ENCODE peak calls at places on chromosomes 16 and 17, in nine cellular contexts. S is right cardiac atrium; B is thoracic aorta; F is stimulated activated naive CD8-positive, alpha-beta T cell treated with anti-CD3 and anti-CD28 coated beads, Interleukin-15, Interleukin-2, amounts not matched to agents 100 U/mL and 50 U/mL, for 24 hours; E is upper lobe of left lung; Q is sciatic nerve; A is T-helper 17 cell; P is GM23338; M is naive thymus-derived CD8-positive, alpha-beta T cell. V is an unnamed sample.

GRCh38 chr17:40021471-40021961 is 6.3 kb downstream of the CSF3 start:
- ATAC-seq in E (no peak), F (peak), M (no peak), Q (no peak), B (no peak), S (peak), A (no peak), P (no peak), V (peak)

GRCh38 chr17:17515921-17516295 is 19.7 kb upstream of the RASD1 start:
- ATAC-seq in B (no peak), Q (peak), F (no peak), S (no peak), A (no peak), M (no peak), P (no peak), E (no peak), V (no peak)

GRCh38 chr17:50778471-50778870 is 11.2 kb upstream of the ANKRD40CL start:
- ATAC-seq in P (no peak), F (no peak), M (no peak), Q (no peak), B (no peak), S (no peak), A (no peak), E (no peak), V (no peak)

GRCh38 chr17:50481648-50482047 is 3.0 kb downstream of the RSAD1 start:
- ATAC-seq in F (no peak), M (no peak), S (no peak), E (no peak), P (no peak), A (no peak), Q (no peak), B (no peak), V (no peak)

GRCh38 chr17:21233581-21234337 is 19.5 kb downstream of the NATD1 start:
- ATAC-seq in A (no peak), P (no peak), M (no peak), S (peak), Q (peak), F (no peak), E (no peak), B (no peak), V (peak)

GRCh38 chr17:60047590-60047989 is 31.1 kb downstream of the HEATR6 start:
- ATAC-seq in P (no peak), M (no peak), A (no peak), Q (no peak), B (no peak), S (no peak), F (no peak), E (no peak), V (no peak)

GRCh38 chr17:56845934-56846333 is 12.0 kb downstream of the DGKE start:
- ATAC-seq in M (no peak), E (no peak), A (no peak), B (no peak), F (no peak), S (no peak), Q (no peak), P (no peak), V (no peak)

GRCh38 chr17:48187867-48188608 is 80.5 kb downstream of the SNX11 start:
- ATAC-seq in E (no peak), M (no peak), S (no peak), F (no peak), P (no peak), Q (no peak), B (no peak), A (no peak), V (no peak)

GRCh38 chr17:2157081-2157480 is 102.2 kb downstream of the HIC1 start:
- ATAC-seq in M (no peak), Q (peak), A (no peak), B (no peak), P (no peak), F (peak), S (peak), E (peak), V (peak)

GRCh38 chr16:1071561-1072225 is 854 bp upstream of the SSTR5 start:
- ATAC-seq in Q (no peak), E (no peak), F (no peak), P (peak), M (no peak), S (no peak), A (no peak), B (no peak), V (no peak)

GRCh38 chr17:66652840-66653507 is 181.9 kb upstream of the CACNG5 start:
- ATAC-seq in F (peak), E (no peak), A (no peak), B (no peak), P (no peak), M (no peak), S (no peak), Q (no peak), V (no peak)

GRCh38 chr16:1879477-1879876 is 7.5 kb upstream of the MEIOB start:
- ATAC-seq in E (no peak), B (no peak), Q (no peak), F (no peak), S (no peak), A (no peak), P (no peak), M (no peak), V (no peak)

GRCh38 chr17:55830699-55831098 is 79.8 kb downstream of the PCTP start:
- ATAC-seq in M (no peak), E (no peak), A (no peak), F (no peak), Q (no peak), B (no peak), P (no peak), S (no peak), V (no peak)

GRCh38 chr17:35314415-35315216 is 58.8 kb downstream of the SLFN11 start:
- ATAC-seq in B (no peak), E (no peak), S (peak), P (peak), M (no peak), A (no peak), F (no peak), Q (peak), V (no peak)

GRCh38 chr16:88971371-88972097 is 5.5 kb downstream of the CBFA2T3 start:
- ATAC-seq in B (no peak), S (no peak), A (peak), Q (no peak), M (no peak), P (no peak), F (no peak), E (no peak), V (no peak)

GRCh38 chr17:2064511-2064910 is 9.6 kb downstream of the HIC1 start:
- ATAC-seq in S (no peak), Q (no peak), M (no peak), P (no peak), B (no peak), A (peak), F (no peak), E (no peak), V (no peak)

GRCh38 chr17:35546489-35546888 is 9.0 kb upstream of the SLFN12L start:
- ATAC-seq in E (no peak), S (no peak), M (no peak), Q (no peak), A (no peak), P (no peak), F (no peak), B (no peak), V (no peak)

GRCh38 chr16:89784409-89784808 is 32.0 kb downstream of the FANCA start:
- ATAC-seq in Q (no peak), S (no peak), B (no peak), P (no peak), M (peak), A (peak), F (no peak), E (no peak), V (no peak)

GRCh38 chr17:75077490-75078096 is 10.2 kb upstream of the SLC16A5 start:
- ATAC-seq in B (peak), S (peak), A (peak), P (peak), Q (peak), E (peak), F (peak), M (peak), V (peak)

GRCh38 chr16:58940609-58941008 is 206.5 kb upstream of the GOT2 start:
- ATAC-seq in E (no peak), P (no peak), S (no peak), B (no peak), Q (no peak), A (no peak), F (no peak), M (no peak), V (no peak)

GRCh38 chr17:48358203-48358602 is 71.8 kb downstream of the SKAP1 start:
- ATAC-seq in S (no peak), M (no peak), Q (no peak), F (no peak), B (no peak), P (no peak), A (no peak), E (no peak), V (no peak)

GRCh38 chr16:637081-638018 is 1.2 kb upstream of the METTL26 start:
- ATAC-seq in P (peak), F (peak), E (peak), Q (peak), M (peak), A (peak), B (peak), S (peak), V (peak)

GRCh38 chr17:40307691-40308289 is 1.2 kb upstream of the RARA start:
- ATAC-seq in M (no peak), A (no peak), P (no peak), B (no peak), S (peak), Q (peak), F (no peak), E (no peak), V (no peak)

GRCh38 chr16:23771642-23772041 is 16.8 kb downstream of the CHP2 start:
- ATAC-seq in M (no peak), S (no peak), Q (no peak), P (no peak), B (no peak), F (no peak), E (no peak), A (no peak), V (no peak)